ENCODE peak calls at places on chromosome 22, in six cellular contexts. I is adrenal gland, S is spleen, H is testis, Z is transverse colon, C is esophagus muscularis mucosa. N is an unnamed sample.

GRCh38 chr22:24088796-24089195 is 77.7 kb downstream of the CABIN1 start:
- DNase-seq in I (peak), S (peak), H (no peak), Z (no peak), C (no peak), N (no peak)

GRCh38 chr22:50684986-50685385 is 12.4 kb downstream of the SHANK3 start:
- DNase-seq in I (no peak), S (no peak), H (peak), Z (no peak), C (no peak), N (no peak)

GRCh38 chr22:29225422-29226090 is 19.9 kb downstream of the EMID1 start:
- DNase-seq in I (peak), S (peak), H (peak), Z (peak), C (no peak), N (peak)

GRCh38 chr22:45163074-45163416 is 680 bp upstream of the NUP50 start:
- DNase-seq in I (peak), S (no peak), H (no peak), Z (peak), C (no peak), N (no peak)

GRCh38 chr22:35383679-35384071 is 2.8 kb downstream of the HMOX1 start:
- DNase-seq in I (no peak), S (no peak), H (no peak), Z (no peak), C (no peak), N (no peak)

GRCh38 chr22:45230026-45230845 is 10.5 kb downstream of the KIAA0930 start:
- DNase-seq in I (no peak), S (no peak), H (no peak), Z (no peak), C (no peak), N (no peak)

GRCh38 chr22:17870408-17870807 is 96.1 kb upstream of the BID start:
- DNase-seq in I (no peak), S (peak), H (no peak), Z (peak), C (no peak), N (no peak)

GRCh38 chr22:44158766-44159165 is 22.0 kb upstream of the PARVG start:
- DNase-seq in I (no peak), S (peak), H (no peak), Z (no peak), C (no peak), N (no peak)

GRCh38 chr22:46660604-46661201 is 40.5 kb downstream of the GRAMD4 start:
- DNase-seq in I (no peak), S (no peak), H (no peak), Z (peak), C (no peak), N (no peak)

GRCh38 chr22:18114495-18114894 is 3.9 kb downstream of the TUBA8 start:
- DNase-seq in I (no peak), S (peak), H (no peak), Z (no peak), C (no peak), N (no peak)

GRCh38 chr22:49417833-49418232 is 409.8 kb downstream of the BRD1 start:
- DNase-seq in I (no peak), S (no peak), H (no peak), Z (no peak), C (no peak), N (no peak)

GRCh38 chr22:17369553-17370035 is 334 bp downstream of the CECR2 start:
- DNase-seq in I (no peak), S (peak), H (peak), Z (peak), C (no peak), N (no peak)

GRCh38 chr22:47020157-47020556 is 257.7 kb downstream of the TBC1D22A start:
- DNase-seq in I (no peak), S (no peak), H (no peak), Z (no peak), C (no peak), N (no peak)

GRCh38 chr22:20211997-20212753 is 55.9 kb downstream of the RTN4R start:
- DNase-seq in I (no peak), S (no peak), H (no peak), Z (peak), C (no peak), N (no peak)
- TF ChIP-seq POLR2A in I (no peak), S (no peak), H (no peak), Z (no peak), C (no peak), N (no peak)

DNA sequence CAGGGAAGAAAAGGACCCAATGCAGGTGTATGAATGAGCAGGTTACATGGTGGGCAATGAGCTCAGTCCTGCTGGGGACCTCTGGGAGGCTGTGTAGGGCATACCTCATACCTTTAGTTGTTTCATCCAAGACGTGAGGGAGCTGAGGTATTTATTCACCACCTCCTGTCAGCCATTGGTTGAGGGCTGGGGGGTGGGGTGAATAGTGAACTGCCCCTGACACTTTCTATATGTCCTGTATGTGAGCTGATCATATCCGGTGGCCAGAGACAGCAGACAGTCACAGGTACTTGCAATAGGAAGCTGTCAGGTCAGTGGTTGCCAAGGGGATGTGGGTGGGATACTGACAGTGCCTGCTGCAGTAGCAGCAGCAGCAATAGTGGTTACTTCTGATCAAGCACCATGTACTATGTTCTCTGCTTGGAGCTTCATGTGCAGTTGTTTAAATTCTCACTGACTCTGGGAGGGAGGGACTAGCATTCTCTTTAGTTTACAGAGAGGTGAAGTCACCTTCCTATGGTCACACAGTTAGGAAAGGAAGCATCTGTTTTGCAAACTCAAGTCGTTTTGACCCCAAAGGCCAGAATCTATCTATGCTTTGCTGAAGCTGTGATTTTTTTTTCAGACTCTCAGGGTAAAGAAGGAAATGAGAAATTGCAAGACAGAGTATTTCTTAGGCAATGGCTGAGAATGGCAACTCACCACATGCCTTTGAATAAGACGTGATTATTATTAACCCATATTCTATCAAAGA is 54.0 kb downstream of the MIAT start:
- DNase-seq in I (no peak), S (peak), H (no peak), Z (peak), C (no peak), N (no peak)
- TF ChIP-seq POLR2A in I (no peak), S (no peak), H (no peak), Z (no peak), C (no peak), N (no peak)

DNA sequence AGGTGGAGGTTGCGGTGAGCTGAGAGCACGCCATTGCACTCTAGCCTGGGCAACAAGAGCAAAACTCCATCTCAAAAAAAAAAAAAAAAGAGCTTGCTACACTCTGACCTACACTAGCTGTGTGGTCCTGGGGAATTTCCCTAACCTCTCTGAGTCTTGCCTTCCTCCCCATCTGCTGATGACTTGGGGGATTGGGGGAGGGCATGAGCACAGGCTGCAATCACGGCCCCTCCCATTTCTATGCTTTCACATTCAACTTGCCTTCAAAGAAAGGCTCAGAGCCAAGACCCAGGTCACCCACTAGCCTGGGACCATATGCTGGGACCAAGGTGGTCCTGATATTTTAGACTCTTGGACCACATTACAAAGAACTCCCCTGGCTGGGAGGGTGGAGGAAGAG is 39.8 kb upstream of the TEF start:
- DNase-seq in I (no peak), S (no peak), H (no peak), Z (no peak), C (no peak), N (no peak)
- TF ChIP-seq POLR2A in I (no peak), S (no peak), H (no peak), Z (no peak), C (no peak), N (no peak)

GRCh38 chr22:25404923-25405853 is 159.3 kb upstream of the GRK3 start:
- DNase-seq in I (peak), S (peak), H (peak), Z (peak), C (no peak), N (peak)
- TF ChIP-seq POLR2A in I (peak), S (no peak), H (peak), Z (peak), C (no peak), N (peak)

GRCh38 chr22:41907436-41908401 is 7.2 kb downstream of the SHISA8 start:
- DNase-seq in I (peak), S (no peak), H (no peak), Z (no peak), C (no peak), N (peak)
- TF ChIP-seq POLR2A in I (no peak), S (no peak), H (no peak), Z (no peak), C (no peak), N (no peak)

GRCh38 chr22:31905356-31905755 is 39.0 kb upstream of the YWHAH start:
- DNase-seq in I (no peak), S (no peak), H (no peak), Z (no peak), C (no peak), N (no peak)
- TF ChIP-seq POLR2A in I (no peak), S (no peak), H (no peak), Z (no peak), C (no peak), N (no peak)

GRCh38 chr22:26673485-26673884 is 16.1 kb downstream of the MIAT start:
- DNase-seq in I (no peak), S (no peak), H (no peak), Z (peak), C (no peak), N (no peak)

GRCh38 chr22:26674211-26675190 is 17.1 kb downstream of the MIAT start:
- DNase-seq in I (no peak), S (peak), H (no peak), Z (peak), C (no peak), N (no peak)

GRCh38 chr22:26671317-26672059 is 14.1 kb downstream of the MIAT start:
- DNase-seq in I (peak), S (peak), H (no peak), Z (peak), C (no peak), N (no peak)

GRCh38 chr22:26672060-26672471 is 14.7 kb downstream of the MIAT start:
- DNase-seq in I (no peak), S (peak), H (no peak), Z (peak), C (no peak), N (no peak)

DNA sequence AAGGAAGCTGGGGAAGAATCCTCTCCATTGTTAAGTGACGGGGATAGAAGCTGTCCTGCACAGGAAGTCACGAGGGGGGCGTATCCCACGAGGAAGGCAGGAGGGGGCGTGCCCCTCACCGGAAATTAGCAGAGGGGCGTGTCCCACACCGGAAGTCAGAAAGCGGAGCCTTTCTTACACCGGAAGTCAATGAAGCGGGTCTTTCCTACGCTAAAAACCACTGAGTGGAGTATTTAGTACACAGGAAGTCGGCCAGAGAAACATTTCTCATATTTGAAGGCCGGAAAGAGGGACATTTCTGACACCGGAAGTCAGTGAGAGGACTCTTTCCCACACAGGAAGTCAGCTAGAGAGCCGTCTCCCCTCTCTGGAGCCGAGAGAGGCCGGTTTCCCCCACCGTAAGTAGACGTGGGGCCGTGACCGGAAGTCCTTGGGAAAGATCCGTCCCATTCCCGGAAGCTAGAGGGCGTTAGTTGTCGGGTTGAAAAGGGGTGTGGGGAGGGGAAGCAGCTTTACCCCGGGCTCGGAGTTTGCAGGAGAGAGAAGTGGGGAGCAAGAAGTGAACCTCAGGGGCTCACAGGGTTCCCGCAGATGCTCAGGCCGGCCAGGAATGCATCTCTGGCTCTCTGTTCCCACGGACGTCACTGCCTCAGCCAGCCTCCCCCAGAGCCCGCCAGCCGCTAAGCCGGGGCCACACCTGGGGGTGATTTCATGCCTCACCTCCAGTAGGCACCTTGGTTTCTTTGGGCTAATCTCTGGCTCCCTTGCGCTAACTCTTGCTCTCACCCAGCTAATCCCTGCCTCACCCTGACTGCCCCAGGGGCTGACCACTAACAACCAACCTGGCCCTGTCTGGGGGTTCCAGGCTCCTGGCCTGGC is 15.4 kb downstream of the MIAT start:
- DNase-seq in I (peak), S (peak), H (peak), Z (peak), C (peak), N (peak)
- TF ChIP-seq POLR2A in I (peak), S (no peak), H (no peak), Z (peak), C (no peak), N (peak)

GRCh38 chr22:19499236-19499879 is 19.6 kb downstream of the CDC45 start:
- DNase-seq in I (no peak), S (no peak), H (no peak), Z (no peak), C (no peak), N (no peak)
- TF ChIP-seq POLR2A in I (no peak), S (no peak), H (no peak), Z (no peak), C (no peak), N (no peak)

GRCh38 chr22:37564111-37564711 is 3.9 kb downstream of the CDC42EP1 start:
- DNase-seq in I (no peak), S (no peak), H (no peak), Z (no peak), C (no peak), N (no peak)

GRCh38 chr22:37565830-37566229 is 5.5 kb downstream of the CDC42EP1 start:
- DNase-seq in I (no peak), S (no peak), H (no peak), Z (no peak), C (no peak), N (no peak)

GRCh38 chr22:37561209-37562048 is 1.1 kb downstream of the CDC42EP1 start:
- DNase-seq in I (peak), S (peak), H (peak), Z (peak), C (peak), N (peak)

GRCh38 chr22:37562049-37562784 is 1.9 kb downstream of the CDC42EP1 start:
- DNase-seq in I (no peak), S (no peak), H (no peak), Z (no peak), C (no peak), N (no peak)

GRCh38 chr22:37563153-37564081 is 3.1 kb downstream of the CDC42EP1 start:
- DNase-seq in I (peak), S (no peak), H (peak), Z (peak), C (peak), N (peak)
- TF ChIP-seq POLR2A in I (peak), S (no peak), H (no peak), Z (no peak), C (no peak), N (no peak)

DNA sequence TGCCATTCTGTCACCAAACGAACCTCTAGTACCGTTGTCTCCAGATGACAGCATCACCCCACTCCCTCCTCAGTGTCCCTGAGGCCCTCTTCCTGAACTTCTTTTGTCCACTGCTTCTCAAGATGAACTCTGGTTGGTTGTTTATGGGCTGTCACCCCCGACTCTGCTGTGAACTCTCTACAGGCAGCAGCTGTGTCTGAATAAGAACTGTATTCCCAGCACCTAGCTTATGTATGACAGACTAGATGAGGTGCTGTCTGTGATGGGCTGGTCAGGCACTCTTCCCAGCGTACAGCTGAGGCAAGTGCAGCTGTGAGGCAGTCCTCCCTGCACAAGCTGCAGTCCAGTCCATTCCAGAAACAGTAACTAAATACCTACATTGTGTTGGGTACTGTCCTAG is 111.4 kb upstream of the PITPNB start:
- DNase-seq in I (no peak), S (peak), H (no peak), Z (no peak), C (no peak), N (no peak)
- TF ChIP-seq POLR2A in I (no peak), S (no peak), H (no peak), Z (no peak), C (no peak), N (no peak)